ENCODE peak calls at places on chromosomes 5 and 9, in nine cellular contexts. U is IMR-90, W is left lung, K is AG09309, P is heart right ventricle, X is AG04449, B is fibroblast of the aortic adventitia, Y is neural progenitor cell, M is upper lobe of right lung. Z is an unnamed sample.

GRCh38 chr5:145680169-145680568 is 155.0 kb downstream of the PRELID2 start:
- DNase-seq in U (no peak), W (no peak), K (no peak), P (no peak), X (no peak), B (no peak), Y (peak), M (no peak), Z (no peak)

GRCh38 chr9:38677660-38678303 is 42.2 kb downstream of the FAM240B start:
- DNase-seq in U (no peak), W (no peak), K (no peak), P (peak), X (no peak), B (no peak), Y (peak), M (no peak), Z (no peak)

GRCh38 chr5:98308960-98309359 is 464.5 kb upstream of the RGMB start:
- DNase-seq in U (peak), W (no peak), K (no peak), P (no peak), X (no peak), B (peak), Y (no peak), M (no peak), Z (peak)

GRCh38 chr9:73009649-73010288 is 56.9 kb upstream of the ALDH1A1 start:
- DNase-seq in U (no peak), W (no peak), K (no peak), P (no peak), X (no peak), B (no peak), Y (no peak), M (no peak), Z (no peak)

GRCh38 chr9:89484475-89485404 is 13.2 kb downstream of the SEMA4D start:
- DNase-seq in U (peak), W (no peak), K (no peak), P (no peak), X (no peak), B (no peak), Y (no peak), M (no peak), Z (no peak)

GRCh38 chr5:172872997-172873491 is 39.0 kb downstream of the ERGIC1 start:
- DNase-seq in U (peak), W (no peak), K (no peak), P (peak), X (no peak), B (peak), Y (no peak), M (no peak), Z (peak)

GRCh38 chr5:63572751-63573150 is 389.5 kb downstream of the HTR1A start:
- DNase-seq in U (no peak), W (no peak), K (no peak), P (no peak), X (no peak), B (no peak), Y (no peak), M (no peak), Z (no peak)

GRCh38 chr5:127561254-127561653 is 43.8 kb downstream of the PRRC1 start:
- DNase-seq in U (peak), W (no peak), K (peak), P (no peak), X (peak), B (peak), Y (no peak), M (no peak), Z (peak)

GRCh38 chr9:23621924-23622323 is 204.1 kb downstream of the ELAVL2 start:
- DNase-seq in U (no peak), W (no peak), K (no peak), P (no peak), X (no peak), B (no peak), Y (no peak), M (no peak), Z (no peak)

GRCh38 chr9:113178087-113178486 is 27.3 kb downstream of the SLC31A2 start:
- DNase-seq in U (peak), W (no peak), K (peak), P (no peak), X (no peak), B (peak), Y (no peak), M (no peak), Z (peak)

GRCh38 chr5:161889971-161890370 is 42.1 kb downstream of the GABRA1 start:
- DNase-seq in U (no peak), W (no peak), K (no peak), P (no peak), X (no peak), B (no peak), Y (peak), M (no peak), Z (no peak)

GRCh38 chr5:66661149-66661548 is 65.0 kb downstream of the MAST4 start:
- DNase-seq in U (peak), W (peak), K (peak), P (peak), X (no peak), B (peak), Y (no peak), M (no peak), Z (peak)

GRCh38 chr9:69874301-69875060 is 53.9 kb downstream of the CFAP95 start:
- DNase-seq in U (no peak), W (no peak), K (peak), P (no peak), X (no peak), B (peak), Y (no peak), M (no peak), Z (peak)

GRCh38 chr9:108544866-108545265 is 310.9 kb downstream of the ACTL7B start:
- DNase-seq in U (no peak), W (no peak), K (no peak), P (no peak), X (no peak), B (no peak), Y (no peak), M (no peak), Z (no peak)

GRCh38 chr5:34500236-34500836 is 155.8 kb upstream of the RAI14 start:
- DNase-seq in U (no peak), W (no peak), K (no peak), P (no peak), X (no peak), B (peak), Y (no peak), M (no peak), Z (peak)

GRCh38 chr9:84899326-84899725 is 229.8 kb downstream of the NTRK2 start:
- DNase-seq in U (no peak), W (no peak), K (no peak), P (no peak), X (no peak), B (no peak), Y (no peak), M (no peak), Z (no peak)

GRCh38 chr5:126516133-126516532 is 78.9 kb downstream of the ALDH7A1 start:
- DNase-seq in U (peak), W (no peak), K (no peak), P (no peak), X (no peak), B (peak), Y (no peak), M (no peak), Z (peak)

GRCh38 chr9:125630436-125630835 is 76.6 kb downstream of the MAPKAP1 start:
- DNase-seq in U (no peak), W (no peak), K (no peak), P (no peak), X (no peak), B (peak), Y (no peak), M (no peak), Z (peak)

GRCh38 chr9:136204838-136205706 is at the start of gene LHX3:
- DNase-seq in U (no peak), W (no peak), K (no peak), P (no peak), X (no peak), B (no peak), Y (peak), M (no peak), Z (no peak)

GRCh38 chr5:132150565-132150964 is 77.0 kb downstream of the CSF2 start:
- DNase-seq in U (no peak), W (no peak), K (no peak), P (no peak), X (no peak), B (no peak), Y (no peak), M (no peak), Z (no peak)

GRCh38 chr5:68245325-68245724 is 29.8 kb downstream of the PIK3R1 start:
- DNase-seq in U (peak), W (no peak), K (no peak), P (no peak), X (no peak), B (peak), Y (peak), M (no peak), Z (peak)

GRCh38 chr5:68248896-68249295 is 33.3 kb downstream of the PIK3R1 start:
- DNase-seq in U (no peak), W (no peak), K (no peak), P (no peak), X (no peak), B (no peak), Y (no peak), M (no peak), Z (no peak)

GRCh38 chr5:68249520-68249919 is 34.0 kb downstream of the PIK3R1 start:
- DNase-seq in U (no peak), W (no peak), K (no peak), P (no peak), X (no peak), B (no peak), Y (no peak), M (no peak), Z (no peak)

GRCh38 chr5:68247627-68248026 is 32.1 kb downstream of the PIK3R1 start:
- DNase-seq in U (no peak), W (no peak), K (no peak), P (no peak), X (no peak), B (no peak), Y (no peak), M (no peak), Z (no peak)

GRCh38 chr5:68246802-68247201 is 31.2 kb downstream of the PIK3R1 start:
- DNase-seq in U (no peak), W (no peak), K (no peak), P (no peak), X (no peak), B (no peak), Y (no peak), M (no peak), Z (no peak)
- TF ChIP-seq CTCF in U (no peak), W (no peak), K (no peak), P (peak), X (no peak), B (no peak), Y (peak), M (peak), Z (no peak)

GRCh38 chr9:86096382-86096781 is 3.0 kb downstream of the GOLM1 start:
- DNase-seq in U (peak), W (no peak), K (no peak), P (no peak), X (no peak), B (peak), Y (no peak), M (no peak), Z (peak)
- H3K4me3 ChIP-seq in U (no peak), W (no peak), K (no peak), P (no peak), X (no peak), B (no peak), Y (no peak), M (no peak), Z (no peak)

GRCh38 chr5:55715519-55716078 is 3.5 kb upstream of the SLC38A9 start:
- DNase-seq in U (no peak), W (no peak), K (no peak), P (no peak), X (no peak), B (no peak), Y (no peak), M (no peak), Z (no peak)

GRCh38 chr5:55714749-55715148 is 2.6 kb upstream of the SLC38A9 start:
- DNase-seq in U (no peak), W (no peak), K (no peak), P (no peak), X (no peak), B (no peak), Y (no peak), M (no peak), Z (no peak)

GRCh38 chr5:55712023-55712859 is at the start of gene SLC38A9:
- DNase-seq in U (peak), W (peak), K (peak), P (peak), X (peak), B (peak), Y (peak), M (peak), Z (peak)

GRCh38 chr5:55713871-55714270 is 1.7 kb upstream of the SLC38A9 start:
- DNase-seq in U (peak), W (no peak), K (no peak), P (no peak), X (no peak), B (peak), Y (no peak), M (no peak), Z (no peak)

DNA sequence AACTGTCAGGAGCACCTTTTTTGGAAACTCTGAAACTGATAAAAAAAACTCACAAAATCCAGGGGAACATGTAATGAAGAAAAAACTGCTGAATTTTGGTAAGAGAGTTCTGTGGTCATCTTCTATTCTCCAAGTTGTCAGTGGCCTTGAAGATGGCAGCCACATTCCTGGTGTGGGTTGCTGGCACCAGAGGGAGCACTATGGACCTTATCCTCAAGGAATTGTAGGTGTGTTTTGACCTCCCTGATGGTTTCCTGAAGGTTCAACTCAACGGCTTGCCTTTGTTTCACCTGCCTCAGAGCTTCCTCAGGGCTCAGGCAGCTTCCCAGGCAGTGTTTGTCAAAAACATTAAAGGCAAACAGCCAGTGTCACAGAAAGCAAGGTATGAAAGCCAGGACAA is 2.2 kb upstream of the SLC38A9 start:
- DNase-seq in U (no peak), W (no peak), K (no peak), P (no peak), X (no peak), B (no peak), Y (no peak), M (no peak), Z (peak)
- TF ChIP-seq CTCF in U (peak), W (no peak), K (no peak), P (no peak), X (no peak), B (no peak), Y (no peak), M (no peak), Z (no peak)

GRCh38 chr9:129696803-129697110 is 31.3 kb downstream of the PRRX2 start:
- DNase-seq in U (no peak), W (no peak), K (no peak), P (no peak), X (no peak), B (no peak), Y (no peak), M (no peak), Z (no peak)
- H3K4me3 ChIP-seq in U (peak), W (peak), K (peak), P (peak), X (peak), B (peak), Y (peak), M (peak), Z (peak)

GRCh38 chr9:79302002-79302401 is 269.8 kb upstream of the TLE4 start:
- DNase-seq in U (no peak), W (no peak), K (no peak), P (no peak), X (no peak), B (no peak), Y (no peak), M (no peak), Z (no peak)

GRCh38 chr9:79300153-79300552 is 271.6 kb upstream of the TLE4 start:
- DNase-seq in U (no peak), W (no peak), K (no peak), P (no peak), X (no peak), B (no peak), Y (no peak), M (no peak), Z (no peak)

GRCh38 chr9:79302569-79302968 is 269.2 kb upstream of the TLE4 start:
- DNase-seq in U (no peak), W (no peak), K (no peak), P (no peak), X (no peak), B (no peak), Y (no peak), M (no peak), Z (no peak)

DNA sequence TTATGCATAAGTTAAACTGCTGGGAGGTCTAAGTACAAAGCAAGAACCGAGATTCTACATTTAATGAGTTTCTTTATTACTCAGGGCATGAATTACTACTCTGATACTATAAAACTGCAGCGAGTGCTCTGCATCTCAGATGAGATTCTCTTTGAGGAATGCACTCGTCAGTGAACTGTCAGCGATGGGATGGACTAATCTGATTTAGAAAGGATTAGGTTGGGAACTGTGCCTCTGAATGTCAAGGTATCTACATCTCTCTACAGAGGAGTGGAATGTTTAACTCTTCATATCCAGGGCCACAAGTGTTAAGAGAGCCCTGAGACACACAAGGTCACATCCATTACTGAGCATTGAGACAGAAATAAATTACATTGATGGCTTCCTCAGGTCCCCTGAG is 270.2 kb upstream of the TLE4 start:
- DNase-seq in U (no peak), W (no peak), K (no peak), P (no peak), X (no peak), B (no peak), Y (peak), M (no peak), Z (no peak)
- TF ChIP-seq CTCF in U (no peak), W (no peak), K (no peak), P (no peak), X (no peak), B (no peak), Y (no peak), M (no peak), Z (no peak)